ENCODE peak calls at places on chromosomes 11 and 22, in seven cellular contexts. One of them, this sample, is unnamed.

GRCh38 chr11:41826129-41826528 is 366.7 kb upstream of the LRRC4C start:
- DNase-seq in SK-N-SH: no peak
- DNase-seq in BE2C: no peak
- DNase-seq in GM12865: no peak
- DNase-seq in CD4-positive, alpha-beta memory T cell: no peak
- DNase-seq in right lobe of liver: no peak
- DNase-seq in lower lobe of right lung: no peak
- DNase-seq in this sample: no peak

GRCh38 chr11:118003021-118003423 is 16.8 kb downstream of the IL10RA start:
- DNase-seq in SK-N-SH: no peak
- DNase-seq in BE2C: no peak
- DNase-seq in GM12865: peak; percentile 63
- DNase-seq in CD4-positive, alpha-beta memory T cell: peak; percentile 25
- DNase-seq in right lobe of liver: no peak
- DNase-seq in lower lobe of right lung: no peak
- DNase-seq in this sample: no peak

GRCh38 chr11:115213007-115213406 is 291.2 kb downstream of the CADM1 start:
- DNase-seq in SK-N-SH: no peak
- DNase-seq in BE2C: no peak
- DNase-seq in GM12865: no peak
- DNase-seq in CD4-positive, alpha-beta memory T cell: no peak
- DNase-seq in right lobe of liver: no peak
- DNase-seq in lower lobe of right lung: no peak
- DNase-seq in this sample: no peak

GRCh38 chr11:102158151-102158734 is 48.0 kb downstream of the YAP1 start:
- DNase-seq in SK-N-SH: no peak
- DNase-seq in BE2C: no peak
- DNase-seq in GM12865: no peak
- DNase-seq in CD4-positive, alpha-beta memory T cell: no peak
- DNase-seq in right lobe of liver: no peak
- DNase-seq in lower lobe of right lung: no peak
- DNase-seq in this sample: no peak

GRCh38 chr11:3104051-3104714 is 47.0 kb upstream of the CARS1 start:
- DNase-seq in SK-N-SH: peak; percentile 34
- DNase-seq in BE2C: no peak
- DNase-seq in GM12865: no peak
- DNase-seq in CD4-positive, alpha-beta memory T cell: no peak
- DNase-seq in right lobe of liver: no peak
- DNase-seq in lower lobe of right lung: no peak
- DNase-seq in this sample: peak; percentile 69

GRCh38 chr11:26703792-26704191 is 18.1 kb downstream of the SLC5A12 start:
- DNase-seq in SK-N-SH: no peak
- DNase-seq in BE2C: no peak
- DNase-seq in GM12865: no peak
- DNase-seq in CD4-positive, alpha-beta memory T cell: no peak
- DNase-seq in right lobe of liver: no peak
- DNase-seq in lower lobe of right lung: no peak
- DNase-seq in this sample: no peak

GRCh38 chr11:45982656-45983470 is 60.4 kb downstream of the LARGE2 start:
- DNase-seq in SK-N-SH: peak; percentile 21
- DNase-seq in BE2C: peak; percentile 35
- DNase-seq in GM12865: no peak
- DNase-seq in CD4-positive, alpha-beta memory T cell: no peak
- DNase-seq in right lobe of liver: no peak
- DNase-seq in lower lobe of right lung: no peak
- DNase-seq in this sample: peak; percentile 66

GRCh38 chr22:17792854-17793434 is 18.7 kb upstream of the BID start:
- DNase-seq in SK-N-SH: no peak
- DNase-seq in BE2C: no peak
- DNase-seq in GM12865: no peak
- DNase-seq in CD4-positive, alpha-beta memory T cell: no peak
- DNase-seq in right lobe of liver: no peak
- DNase-seq in lower lobe of right lung: no peak
- DNase-seq in this sample: no peak

GRCh38 chr11:84558085-84558905 is 1068.8 kb downstream of the DLG2 start:
- DNase-seq in SK-N-SH: peak; percentile 27
- DNase-seq in BE2C: peak; percentile 30
- DNase-seq in GM12865: peak; percentile 54
- DNase-seq in CD4-positive, alpha-beta memory T cell: no peak
- DNase-seq in right lobe of liver: peak; percentile 20
- DNase-seq in lower lobe of right lung: no peak
- DNase-seq in this sample: peak; percentile 7

GRCh38 chr11:121961228-121961860 is 154.7 kb downstream of the BLID start:
- DNase-seq in SK-N-SH: no peak
- DNase-seq in BE2C: no peak
- DNase-seq in GM12865: no peak
- DNase-seq in CD4-positive, alpha-beta memory T cell: no peak
- DNase-seq in right lobe of liver: no peak
- DNase-seq in lower lobe of right lung: no peak
- DNase-seq in this sample: no peak
- H3K4me3 ChIP-seq in SK-N-SH: no peak overlapping the region
- H3K4me3 ChIP-seq in BE2C: no peak overlapping the region
- H3K4me3 ChIP-seq in GM12865: no peak overlapping the region
- H3K4me3 ChIP-seq in CD4-positive, alpha-beta memory T cell: no peak overlapping the region
- H3K4me3 ChIP-seq in right lobe of liver: no peak overlapping the region
- H3K4me3 ChIP-seq in lower lobe of right lung: no peak overlapping the region
- H3K4me3 ChIP-seq in this sample: no peak overlapping the region

DNA sequence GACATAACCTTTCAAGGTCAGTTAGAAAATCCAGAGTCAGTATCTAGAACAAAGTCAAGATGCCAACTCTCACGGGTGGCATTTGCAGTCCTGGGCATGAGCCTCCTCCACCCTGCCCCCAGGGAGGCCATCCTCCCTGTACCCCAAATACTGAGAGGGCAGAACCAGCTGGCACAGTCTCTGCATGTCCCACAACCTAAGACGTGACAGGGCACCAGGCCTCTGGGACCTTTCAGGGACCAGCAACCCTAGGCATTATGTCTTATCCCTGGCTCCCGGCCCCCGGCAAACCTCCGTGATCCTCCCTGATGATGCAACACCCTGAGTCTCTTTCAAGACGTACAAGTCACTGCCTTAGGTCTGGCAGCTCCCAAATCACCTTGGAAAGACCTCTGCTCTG is 2.0 kb downstream of the MB start:
- DNase-seq in SK-N-SH: no peak
- DNase-seq in BE2C: no peak
- DNase-seq in GM12865: no peak
- DNase-seq in CD4-positive, alpha-beta memory T cell: no peak
- DNase-seq in right lobe of liver: no peak
- DNase-seq in lower lobe of right lung: no peak
- DNase-seq in this sample: no peak
- H3K4me3 ChIP-seq in SK-N-SH: no peak overlapping the region
- H3K4me3 ChIP-seq in BE2C: no peak overlapping the region
- H3K4me3 ChIP-seq in GM12865: no peak overlapping the region
- H3K4me3 ChIP-seq in CD4-positive, alpha-beta memory T cell: no peak overlapping the region
- H3K4me3 ChIP-seq in right lobe of liver: no peak overlapping the region
- H3K4me3 ChIP-seq in lower lobe of right lung: no peak overlapping the region
- H3K4me3 ChIP-seq in this sample: no peak overlapping the region

DNA sequence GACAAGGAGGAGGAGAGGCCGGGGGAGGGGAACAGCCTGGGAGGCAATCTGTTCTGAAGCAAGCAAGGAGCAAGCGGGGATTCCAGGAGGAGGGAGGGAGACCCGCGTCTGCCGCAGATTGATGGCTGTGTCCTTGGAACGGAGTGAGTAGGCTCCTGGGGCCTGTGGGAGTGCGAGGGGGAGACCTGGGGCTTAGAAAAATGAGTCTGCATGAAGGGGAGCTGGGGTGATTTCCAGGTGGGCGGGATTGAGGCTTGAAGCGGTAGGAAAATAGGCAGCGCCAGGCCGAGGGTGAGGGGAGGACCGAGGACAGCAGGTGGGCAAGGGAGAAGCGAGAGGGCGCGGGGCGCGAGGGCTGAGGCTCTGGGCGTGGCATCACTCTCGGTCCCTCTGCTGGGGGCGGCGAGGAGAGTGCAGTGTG is 1.6 kb upstream of the LRRC55 start:
- DNase-seq in SK-N-SH: no peak
- DNase-seq in BE2C: no peak
- DNase-seq in GM12865: no peak
- DNase-seq in CD4-positive, alpha-beta memory T cell: no peak
- DNase-seq in right lobe of liver: no peak
- DNase-seq in lower lobe of right lung: no peak
- DNase-seq in this sample: peak; percentile 75
- H3K4me3 ChIP-seq in SK-N-SH: no peak overlapping the region
- H3K4me3 ChIP-seq in BE2C: no peak overlapping the region
- H3K4me3 ChIP-seq in GM12865: no peak overlapping the region
- H3K4me3 ChIP-seq in CD4-positive, alpha-beta memory T cell: no peak overlapping the region
- H3K4me3 ChIP-seq in right lobe of liver: no peak overlapping the region
- H3K4me3 ChIP-seq in lower lobe of right lung: no peak overlapping the region
- H3K4me3 ChIP-seq in this sample: peak overlapping the region; percentile 57

GRCh38 chr11:57763568-57763967 is 2.0 kb downstream of the CTNND1 start:
- DNase-seq in SK-N-SH: peak; percentile 45
- DNase-seq in BE2C: no peak
- DNase-seq in GM12865: no peak
- DNase-seq in CD4-positive, alpha-beta memory T cell: no peak
- DNase-seq in right lobe of liver: no peak
- DNase-seq in lower lobe of right lung: no peak
- DNase-seq in this sample: peak; percentile 57
- H3K4me3 ChIP-seq in SK-N-SH: peak overlapping the region; percentile 63
- H3K4me3 ChIP-seq in BE2C: peak overlapping the region; percentile 91
- H3K4me3 ChIP-seq in GM12865: peak overlapping the region; percentile 94
- H3K4me3 ChIP-seq in CD4-positive, alpha-beta memory T cell: no peak overlapping the region
- H3K4me3 ChIP-seq in right lobe of liver: peak overlapping the region; percentile 57
- H3K4me3 ChIP-seq in lower lobe of right lung: peak overlapping the region; percentile 63
- H3K4me3 ChIP-seq in this sample: peak overlapping the region; percentile 87

DNA sequence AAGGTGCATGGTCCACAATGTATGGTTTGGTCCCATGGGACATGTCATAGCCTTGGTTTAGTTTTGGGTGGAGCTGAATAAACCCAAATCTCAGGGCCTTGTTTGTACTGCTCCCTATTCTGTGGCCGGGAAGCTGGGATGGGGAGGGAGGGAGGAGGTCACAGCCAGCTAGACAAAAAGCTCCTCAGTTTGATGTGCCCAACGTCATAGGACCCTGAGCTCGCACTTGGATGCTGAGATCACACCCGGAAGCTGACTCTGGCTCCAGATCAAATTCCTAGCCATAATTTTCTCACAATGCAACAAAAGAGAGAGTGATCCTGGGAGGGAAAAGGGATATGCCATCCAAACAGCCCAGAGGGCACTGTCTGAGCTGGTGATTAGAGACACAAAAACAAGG is 1.5 kb downstream of the HSPB2 start:
- DNase-seq in SK-N-SH: no peak
- DNase-seq in BE2C: no peak
- DNase-seq in GM12865: no peak
- DNase-seq in CD4-positive, alpha-beta memory T cell: no peak
- DNase-seq in right lobe of liver: no peak
- DNase-seq in lower lobe of right lung: no peak
- DNase-seq in this sample: no peak
- H3K4me3 ChIP-seq in SK-N-SH: no peak overlapping the region
- H3K4me3 ChIP-seq in BE2C: no peak overlapping the region
- H3K4me3 ChIP-seq in GM12865: no peak overlapping the region
- H3K4me3 ChIP-seq in CD4-positive, alpha-beta memory T cell: no peak overlapping the region
- H3K4me3 ChIP-seq in right lobe of liver: no peak overlapping the region
- H3K4me3 ChIP-seq in lower lobe of right lung: peak overlapping the region; percentile 59
- H3K4me3 ChIP-seq in this sample: no peak overlapping the region

GRCh38 chr22:35614404-35614803 is 2.7 kb downstream of the MB start:
- DNase-seq in SK-N-SH: no peak
- DNase-seq in BE2C: no peak
- DNase-seq in GM12865: no peak
- DNase-seq in CD4-positive, alpha-beta memory T cell: no peak
- DNase-seq in right lobe of liver: no peak
- DNase-seq in lower lobe of right lung: no peak
- DNase-seq in this sample: no peak

GRCh38 chr22:35619336-35620094 is 2.4 kb upstream of the MB start:
- DNase-seq in SK-N-SH: no peak
- DNase-seq in BE2C: no peak
- DNase-seq in GM12865: no peak
- DNase-seq in CD4-positive, alpha-beta memory T cell: no peak
- DNase-seq in right lobe of liver: no peak
- DNase-seq in lower lobe of right lung: no peak
- DNase-seq in this sample: no peak

GRCh38 chr22:35616043-35616442 is 1.1 kb downstream of the MB start:
- DNase-seq in SK-N-SH: no peak
- DNase-seq in BE2C: no peak
- DNase-seq in GM12865: no peak
- DNase-seq in CD4-positive, alpha-beta memory T cell: no peak
- DNase-seq in right lobe of liver: no peak
- DNase-seq in lower lobe of right lung: no peak
- DNase-seq in this sample: no peak

GRCh38 chr22:35618427-35619223 is 1.5 kb upstream of the MB start:
- DNase-seq in SK-N-SH: no peak
- DNase-seq in BE2C: no peak
- DNase-seq in GM12865: no peak
- DNase-seq in CD4-positive, alpha-beta memory T cell: no peak
- DNase-seq in right lobe of liver: no peak
- DNase-seq in lower lobe of right lung: no peak
- DNase-seq in this sample: no peak

GRCh38 chr22:35617137-35617755 is at the start of gene MB:
- DNase-seq in SK-N-SH: no peak
- DNase-seq in BE2C: no peak
- DNase-seq in GM12865: no peak
- DNase-seq in CD4-positive, alpha-beta memory T cell: no peak
- DNase-seq in right lobe of liver: no peak
- DNase-seq in lower lobe of right lung: no peak
- DNase-seq in this sample: no peak
- H3K4me3 ChIP-seq in SK-N-SH: no peak within 1 kb of the TSS
- H3K4me3 ChIP-seq in BE2C: no peak within 1 kb of the TSS
- H3K4me3 ChIP-seq in GM12865: no peak within 1 kb of the TSS
- H3K4me3 ChIP-seq in CD4-positive, alpha-beta memory T cell: no peak within 1 kb of the TSS
- H3K4me3 ChIP-seq in right lobe of liver: no peak within 1 kb of the TSS
- H3K4me3 ChIP-seq in lower lobe of right lung: no peak within 1 kb of the TSS
- H3K4me3 ChIP-seq in this sample: no peak within 1 kb of the TSS

DNA sequence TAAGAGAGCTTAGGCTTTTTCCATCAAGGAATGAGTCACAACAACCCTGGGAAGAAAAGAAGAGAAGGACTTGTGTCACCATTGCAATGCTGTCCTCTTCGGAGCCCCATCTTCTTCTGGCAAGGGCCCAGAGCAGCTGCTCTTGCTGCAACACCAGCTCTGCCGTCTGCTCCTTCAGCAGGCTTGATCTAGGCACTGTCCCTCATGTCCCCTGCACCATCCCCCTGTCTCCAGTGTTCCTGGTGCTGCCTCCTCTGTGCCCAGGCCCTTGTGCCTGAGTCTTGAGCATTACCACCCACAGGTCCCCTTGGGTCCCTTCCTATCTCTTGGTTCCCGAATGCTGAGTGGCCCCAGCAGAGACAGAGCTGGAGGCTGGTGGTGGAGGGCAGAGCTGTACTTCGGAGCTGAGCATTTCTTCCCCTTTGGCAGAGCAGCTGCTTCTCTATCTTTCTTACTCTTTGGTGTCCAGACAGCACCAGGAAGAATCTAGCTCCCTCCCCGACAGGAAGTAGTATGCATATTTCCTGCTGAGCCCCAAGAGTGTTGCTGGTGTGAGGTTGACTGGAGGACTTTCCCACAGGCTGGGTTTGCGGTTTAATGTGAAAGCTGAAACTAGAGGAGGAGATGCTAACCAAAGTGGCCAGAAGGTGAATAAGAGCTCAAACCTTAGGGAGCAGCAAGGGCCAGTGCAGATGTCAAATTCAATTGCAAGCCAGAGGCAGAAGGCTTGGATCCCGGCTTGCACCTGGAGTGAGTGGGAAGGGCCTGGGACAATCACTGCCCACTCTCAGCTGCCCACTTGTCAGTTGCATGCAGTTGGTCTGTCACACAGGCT is 27.8 kb downstream of the WEE1 start:
- DNase-seq in SK-N-SH: no peak
- DNase-seq in BE2C: peak; percentile 6
- DNase-seq in GM12865: peak; percentile 97
- DNase-seq in CD4-positive, alpha-beta memory T cell: peak; percentile 51
- DNase-seq in right lobe of liver: no peak
- DNase-seq in lower lobe of right lung: no peak
- DNase-seq in this sample: no peak
- H3K4me3 ChIP-seq in SK-N-SH: no peak overlapping the region
- H3K4me3 ChIP-seq in BE2C: no peak overlapping the region
- H3K4me3 ChIP-seq in GM12865: peak overlapping the region; percentile 54
- H3K4me3 ChIP-seq in CD4-positive, alpha-beta memory T cell: peak overlapping the region; percentile 5
- H3K4me3 ChIP-seq in right lobe of liver: no peak overlapping the region
- H3K4me3 ChIP-seq in lower lobe of right lung: no peak overlapping the region
- H3K4me3 ChIP-seq in this sample: no peak overlapping the region

This sample was measured in H7.